ENCODE peak calls at places on chromosomes 1 and 21, in eight cellular contexts. One of them, this sample, is unnamed.

GRCh38 chr21:39788383-39788782 is 43.4 kb downstream of the IGSF5 start:
- DNase-seq in Panc1: peak
- DNase-seq in K562: peak
- DNase-seq in HFF-Myc: peak
- DNase-seq in GM23338: peak
- DNase-seq in brain microvascular endothelial cell: peak
- DNase-seq in CD8-positive, alpha-beta T cell: no peak
- DNase-seq in choroid plexus epithelial cell: peak
- DNase-seq in this sample: peak

GRCh38 chr1:225738763-225739162 is 38.9 kb upstream of the SRP9 start:
- DNase-seq in K562: no peak
- DNase-seq in brain microvascular endothelial cell: no peak
- DNase-seq in GM23338: no peak
- DNase-seq in choroid plexus epithelial cell: no peak
- DNase-seq in HFF-Myc: no peak
- DNase-seq in Panc1: no peak
- DNase-seq in CD8-positive, alpha-beta T cell: no peak
- DNase-seq in this sample: no peak

GRCh38 chr1:185973645-185974044 is 239.5 kb downstream of the HMCN1 start:
- DNase-seq in choroid plexus epithelial cell: peak
- DNase-seq in K562: no peak
- DNase-seq in HFF-Myc: peak
- DNase-seq in brain microvascular endothelial cell: peak
- DNase-seq in CD8-positive, alpha-beta T cell: no peak
- DNase-seq in GM23338: no peak
- DNase-seq in Panc1: no peak
- DNase-seq in this sample: no peak

GRCh38 chr1:156750191-156750931 is 1.1 kb downstream of the HDGF start:
- DNase-seq in GM23338: peak
- DNase-seq in brain microvascular endothelial cell: no peak
- DNase-seq in K562: peak
- DNase-seq in CD8-positive, alpha-beta T cell: peak
- DNase-seq in Panc1: no peak
- DNase-seq in HFF-Myc: no peak
- DNase-seq in choroid plexus epithelial cell: no peak
- DNase-seq in this sample: peak

GRCh38 chr1:167612583-167612982 is 17.4 kb upstream of the RCSD1 start:
- DNase-seq in Panc1: no peak
- DNase-seq in K562: no peak
- DNase-seq in choroid plexus epithelial cell: no peak
- DNase-seq in CD8-positive, alpha-beta T cell: no peak
- DNase-seq in GM23338: no peak
- DNase-seq in HFF-Myc: no peak
- DNase-seq in brain microvascular endothelial cell: no peak
- DNase-seq in this sample: peak

GRCh38 chr1:112998592-112999235 is 42.7 kb upstream of the SLC16A1 start:
- DNase-seq in GM23338: no peak
- DNase-seq in Panc1: no peak
- DNase-seq in CD8-positive, alpha-beta T cell: no peak
- DNase-seq in HFF-Myc: no peak
- DNase-seq in brain microvascular endothelial cell: peak
- DNase-seq in choroid plexus epithelial cell: peak
- DNase-seq in K562: peak
- DNase-seq in this sample: peak

GRCh38 chr21:34844033-34844923 is 175.5 kb downstream of the CLIC6 start:
- DNase-seq in choroid plexus epithelial cell: peak
- DNase-seq in K562: no peak
- DNase-seq in brain microvascular endothelial cell: peak
- DNase-seq in HFF-Myc: no peak
- DNase-seq in Panc1: no peak
- DNase-seq in CD8-positive, alpha-beta T cell: no peak
- DNase-seq in GM23338: no peak
- DNase-seq in this sample: no peak

GRCh38 chr1:18354657-18355056 is 126.1 kb upstream of the KLHDC7A start:
- DNase-seq in Panc1: no peak
- DNase-seq in CD8-positive, alpha-beta T cell: no peak
- DNase-seq in choroid plexus epithelial cell: no peak
- DNase-seq in K562: no peak
- DNase-seq in brain microvascular endothelial cell: no peak
- DNase-seq in GM23338: no peak
- DNase-seq in HFF-Myc: no peak
- DNase-seq in this sample: no peak

GRCh38 chr1:78743626-78744025 is 94.0 kb downstream of the IFI44 start:
- DNase-seq in K562: no peak
- DNase-seq in Panc1: no peak
- DNase-seq in CD8-positive, alpha-beta T cell: no peak
- DNase-seq in choroid plexus epithelial cell: peak
- DNase-seq in brain microvascular endothelial cell: peak
- DNase-seq in GM23338: no peak
- DNase-seq in HFF-Myc: peak
- DNase-seq in this sample: no peak

GRCh38 chr1:236131916-236132315 is 10.4 kb upstream of the GPR137B start:
- DNase-seq in GM23338: no peak
- DNase-seq in Panc1: no peak
- DNase-seq in CD8-positive, alpha-beta T cell: no peak
- DNase-seq in brain microvascular endothelial cell: no peak
- DNase-seq in choroid plexus epithelial cell: no peak
- DNase-seq in HFF-Myc: no peak
- DNase-seq in K562: no peak
- DNase-seq in this sample: no peak

GRCh38 chr1:236127045-236127444 is 15.3 kb upstream of the GPR137B start:
- DNase-seq in Panc1: no peak
- DNase-seq in choroid plexus epithelial cell: no peak
- DNase-seq in K562: no peak
- DNase-seq in CD8-positive, alpha-beta T cell: no peak
- DNase-seq in brain microvascular endothelial cell: no peak
- DNase-seq in HFF-Myc: no peak
- DNase-seq in GM23338: no peak
- DNase-seq in this sample: no peak

GRCh38 chr1:236130372-236130771 is 12.0 kb upstream of the GPR137B start:
- DNase-seq in brain microvascular endothelial cell: no peak
- DNase-seq in HFF-Myc: no peak
- DNase-seq in K562: no peak
- DNase-seq in choroid plexus epithelial cell: no peak
- DNase-seq in Panc1: no peak
- DNase-seq in CD8-positive, alpha-beta T cell: no peak
- DNase-seq in GM23338: no peak
- DNase-seq in this sample: no peak

GRCh38 chr1:236128646-236129178 is 13.6 kb upstream of the GPR137B start:
- DNase-seq in choroid plexus epithelial cell: peak
- DNase-seq in Panc1: no peak
- DNase-seq in HFF-Myc: no peak
- DNase-seq in K562: no peak
- DNase-seq in brain microvascular endothelial cell: no peak
- DNase-seq in CD8-positive, alpha-beta T cell: no peak
- DNase-seq in GM23338: no peak
- DNase-seq in this sample: no peak

GRCh38 chr1:236129315-236129714 is 13.0 kb upstream of the GPR137B start:
- DNase-seq in HFF-Myc: no peak
- DNase-seq in brain microvascular endothelial cell: no peak
- DNase-seq in Panc1: no peak
- DNase-seq in CD8-positive, alpha-beta T cell: no peak
- DNase-seq in K562: no peak
- DNase-seq in GM23338: peak
- DNase-seq in choroid plexus epithelial cell: no peak
- DNase-seq in this sample: no peak
- H3K4me3 ChIP-seq in HFF-Myc: no peak
- H3K4me3 ChIP-seq in brain microvascular endothelial cell: no peak
- H3K4me3 ChIP-seq in Panc1: no peak
- H3K4me3 ChIP-seq in CD8-positive, alpha-beta T cell: no peak
- H3K4me3 ChIP-seq in K562: no peak
- H3K4me3 ChIP-seq in GM23338: peak
- H3K4me3 ChIP-seq in choroid plexus epithelial cell: no peak
- H3K4me3 ChIP-seq in this sample: no peak

GRCh38 chr1:36084502-36085115 is 715 bp downstream of the TEKT2 start:
- DNase-seq in choroid plexus epithelial cell: peak
- DNase-seq in GM23338: peak
- DNase-seq in HFF-Myc: no peak
- DNase-seq in Panc1: no peak
- DNase-seq in K562: no peak
- DNase-seq in brain microvascular endothelial cell: no peak
- DNase-seq in CD8-positive, alpha-beta T cell: no peak
- DNase-seq in this sample: no peak

GRCh38 chr1:36081926-36082485 is 1.9 kb upstream of the TEKT2 start:
- DNase-seq in CD8-positive, alpha-beta T cell: no peak
- DNase-seq in HFF-Myc: no peak
- DNase-seq in K562: no peak
- DNase-seq in Panc1: no peak
- DNase-seq in choroid plexus epithelial cell: no peak
- DNase-seq in brain microvascular endothelial cell: no peak
- DNase-seq in GM23338: no peak
- DNase-seq in this sample: no peak

GRCh38 chr1:36083219-36083618 is 675 bp upstream of the TEKT2 start:
- DNase-seq in K562: no peak
- DNase-seq in HFF-Myc: no peak
- DNase-seq in Panc1: no peak
- DNase-seq in brain microvascular endothelial cell: no peak
- DNase-seq in choroid plexus epithelial cell: no peak
- DNase-seq in CD8-positive, alpha-beta T cell: no peak
- DNase-seq in GM23338: no peak
- DNase-seq in this sample: no peak

GRCh38 chr1:36085126-36085525 is 1.2 kb downstream of the TEKT2 start:
- DNase-seq in CD8-positive, alpha-beta T cell: no peak
- DNase-seq in K562: no peak
- DNase-seq in choroid plexus epithelial cell: no peak
- DNase-seq in brain microvascular endothelial cell: no peak
- DNase-seq in Panc1: no peak
- DNase-seq in HFF-Myc: no peak
- DNase-seq in GM23338: no peak
- DNase-seq in this sample: no peak

DNA sequence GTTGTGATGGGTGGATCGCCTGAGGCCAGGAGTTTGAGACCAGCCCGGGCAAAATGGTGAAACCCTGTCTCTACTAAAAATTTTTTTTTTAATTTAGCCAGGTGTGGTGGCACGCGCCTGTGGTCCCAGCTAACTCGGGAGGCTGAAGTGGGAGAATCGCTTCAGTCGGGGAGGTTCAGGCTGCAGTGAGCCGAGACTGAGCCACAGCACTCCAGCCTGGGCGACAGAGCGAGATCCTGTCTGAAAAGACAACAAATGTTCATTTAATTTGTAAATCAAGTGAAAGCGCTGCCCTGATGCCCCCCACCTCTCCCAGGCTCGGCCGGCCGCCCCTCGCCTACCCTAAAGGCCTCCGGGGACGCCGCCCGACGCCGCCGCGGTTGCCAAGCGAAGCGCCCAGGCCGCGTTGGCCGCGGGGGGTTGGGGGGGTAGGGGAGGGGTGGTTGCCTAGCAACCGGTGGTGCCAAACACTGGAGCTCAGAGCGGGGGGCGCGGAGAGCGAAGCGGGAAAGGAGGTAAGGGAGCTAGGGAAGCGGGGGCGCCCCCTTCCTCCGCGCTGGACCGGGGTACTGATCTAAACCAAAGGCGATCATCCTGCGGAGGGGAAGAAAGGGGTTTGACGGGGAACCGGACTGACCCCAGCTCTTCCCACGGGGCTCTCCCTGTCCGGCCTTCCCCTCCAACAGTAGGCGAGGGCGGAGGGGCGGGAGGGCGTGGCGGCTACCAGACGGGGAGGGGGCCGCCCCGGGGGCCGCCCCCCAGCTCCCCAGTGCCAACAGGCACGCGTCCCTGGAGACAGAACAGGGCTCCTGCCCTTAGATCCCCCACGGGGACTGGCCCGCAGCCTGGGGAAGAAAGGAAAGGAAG is at the start of gene TEKT2:
- DNase-seq in CD8-positive, alpha-beta T cell: no peak
- DNase-seq in HFF-Myc: no peak
- DNase-seq in K562: no peak
- DNase-seq in GM23338: peak
- DNase-seq in choroid plexus epithelial cell: peak
- DNase-seq in brain microvascular endothelial cell: peak
- DNase-seq in Panc1: no peak
- DNase-seq in this sample: peak
- TF ChIP-seq CTCF in CD8-positive, alpha-beta T cell: no peak
- TF ChIP-seq CTCF in HFF-Myc: no peak
- TF ChIP-seq CTCF in K562: no peak
- TF ChIP-seq CTCF in GM23338: peak
- TF ChIP-seq CTCF in choroid plexus epithelial cell: no peak
- TF ChIP-seq CTCF in brain microvascular endothelial cell: peak
- TF ChIP-seq CTCF in Panc1: no peak
- TF ChIP-seq CTCF in this sample: no peak

DNA sequence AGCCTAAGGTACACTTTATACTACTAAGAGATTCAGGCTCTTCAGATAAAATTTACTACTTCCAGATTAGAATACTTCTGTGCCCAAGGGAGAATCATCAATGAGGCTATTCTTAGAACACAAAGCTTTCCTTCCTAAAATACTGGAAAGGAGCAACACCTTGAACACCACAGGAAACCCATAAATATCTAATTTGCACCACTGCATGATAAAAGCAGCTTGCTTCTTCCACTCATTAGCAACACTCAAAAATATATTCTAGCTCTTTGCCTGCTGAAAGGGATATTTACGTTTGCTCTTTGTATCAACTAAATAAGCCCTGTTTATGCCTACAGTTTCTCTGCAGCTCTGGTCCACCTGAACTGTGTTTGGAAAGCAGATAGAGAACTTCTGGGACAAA is 284.3 kb downstream of the RWDD3 start:
- DNase-seq in K562: no peak
- DNase-seq in HFF-Myc: no peak
- DNase-seq in choroid plexus epithelial cell: no peak
- DNase-seq in brain microvascular endothelial cell: no peak
- DNase-seq in Panc1: no peak
- DNase-seq in GM23338: peak
- DNase-seq in CD8-positive, alpha-beta T cell: no peak
- DNase-seq in this sample: no peak
- H3K4me3 ChIP-seq in K562: no peak
- H3K4me3 ChIP-seq in HFF-Myc: no peak
- H3K4me3 ChIP-seq in choroid plexus epithelial cell: no peak
- H3K4me3 ChIP-seq in brain microvascular endothelial cell: no peak
- H3K4me3 ChIP-seq in Panc1: no peak
- H3K4me3 ChIP-seq in GM23338: peak
- H3K4me3 ChIP-seq in CD8-positive, alpha-beta T cell: no peak
- H3K4me3 ChIP-seq in this sample: no peak

DNA sequence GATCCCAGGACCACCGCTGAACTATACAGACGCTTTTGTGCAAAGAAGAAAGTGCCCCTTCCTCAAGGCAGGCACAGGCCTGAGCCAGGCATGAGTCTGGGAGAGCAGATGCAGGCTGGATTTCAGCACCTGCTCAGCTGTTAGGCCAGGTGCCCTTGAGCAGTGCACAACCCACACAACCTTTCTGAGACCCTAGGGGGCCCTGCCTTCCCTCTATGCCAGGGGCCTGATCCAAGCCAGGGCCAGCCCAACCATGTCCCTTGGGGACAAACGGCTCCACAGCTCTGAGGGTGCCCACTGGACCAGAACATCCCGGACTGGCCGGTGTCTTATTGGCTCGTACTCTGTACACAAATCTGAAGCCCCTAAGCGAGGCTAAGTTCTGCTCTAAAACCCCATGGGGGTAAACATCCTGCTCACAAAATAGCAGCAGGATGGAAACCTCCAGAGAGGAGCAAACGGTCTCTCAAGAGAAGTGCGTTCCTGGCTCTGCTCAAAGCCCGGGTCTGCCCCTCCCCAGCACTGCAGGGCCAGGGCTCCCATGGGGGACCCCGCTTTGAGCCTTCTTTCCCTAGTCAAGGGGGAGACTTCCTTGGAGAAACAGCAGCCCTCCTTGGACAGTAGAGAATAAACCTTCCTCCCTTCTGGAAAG is 275.1 kb downstream of the NPHP4 start:
- DNase-seq in HFF-Myc: no peak
- DNase-seq in choroid plexus epithelial cell: no peak
- DNase-seq in brain microvascular endothelial cell: no peak
- DNase-seq in K562: no peak
- DNase-seq in GM23338: no peak
- DNase-seq in CD8-positive, alpha-beta T cell: no peak
- DNase-seq in Panc1: no peak
- DNase-seq in this sample: peak
- TF ChIP-seq CTCF in HFF-Myc: no peak
- TF ChIP-seq CTCF in choroid plexus epithelial cell: no peak
- TF ChIP-seq CTCF in brain microvascular endothelial cell: no peak
- TF ChIP-seq CTCF in K562: no peak
- TF ChIP-seq CTCF in GM23338: no peak
- TF ChIP-seq CTCF in CD8-positive, alpha-beta T cell: no peak
- TF ChIP-seq CTCF in Panc1: no peak
- TF ChIP-seq CTCF in this sample: no peak